ENCODE peak calls at places on chromosome 6, in seven cellular contexts. D is left ventricle myocardium inferior, K is neural crest cell, L is fibroblast of the aortic adventitia, C is T-helper 17 cell, Y is GM12865, W is H7. R is an unnamed sample.

GRCh38 chr6:161168281-161168891 is 105.5 kb downstream of the AGPAT4 start:
- DNase-seq in W (no peak), Y (no peak), C (no peak), L (peak), K (no peak), D (no peak), R (no peak)

GRCh38 chr6:48615041-48615440 is 504.0 kb upstream of the PTCHD4 start:
- DNase-seq in D (no peak), C (no peak), Y (no peak), K (no peak), W (no peak), L (peak), R (no peak)

GRCh38 chr6:158642097-158642601 is 2.4 kb downstream of the DYNLT1 start:
- DNase-seq in L (peak), Y (no peak), W (no peak), D (no peak), C (no peak), K (no peak), R (no peak)

GRCh38 chr6:89464295-89464694 is 31.3 kb downstream of the ANKRD6 start:
- DNase-seq in W (no peak), C (no peak), K (no peak), L (no peak), Y (no peak), D (no peak), R (no peak)

GRCh38 chr6:47075741-47076421 is 33.7 kb upstream of the ADGRF1 start:
- DNase-seq in C (no peak), L (no peak), K (no peak), D (no peak), Y (no peak), W (no peak), R (no peak)

GRCh38 chr6:17120019-17120418 is 18.2 kb downstream of the STMND1 start:
- DNase-seq in Y (no peak), D (no peak), K (no peak), L (no peak), C (no peak), W (no peak), R (no peak)

GRCh38 chr6:71107935-71108420 is 151.1 kb upstream of the B3GAT2 start:
- DNase-seq in C (no peak), K (no peak), L (peak), D (no peak), W (no peak), Y (no peak), R (no peak)

GRCh38 chr6:127124196-127124595 is 5.7 kb downstream of the RSPO3 start:
- DNase-seq in D (no peak), L (no peak), W (no peak), Y (no peak), C (no peak), K (no peak), R (no peak)

GRCh38 chr6:93792751-93793150 is 373.4 kb upstream of the EPHA7 start:
- DNase-seq in K (no peak), Y (no peak), L (peak), D (no peak), W (no peak), C (no peak), R (no peak)

GRCh38 chr6:127190552-127190951 is 72.1 kb downstream of the RSPO3 start:
- DNase-seq in K (no peak), Y (peak), W (no peak), D (no peak), C (no peak), L (peak), R (no peak)

GRCh38 chr6:23145801-23146200 is 576.4 kb downstream of the HDGFL1 start:
- DNase-seq in Y (no peak), K (no peak), D (no peak), W (no peak), C (no peak), L (peak), R (no peak)

GRCh38 chr6:7267521-7268091 is 45.4 kb downstream of the SSR1 start:
- DNase-seq in Y (no peak), W (peak), D (no peak), C (no peak), K (no peak), L (peak), R (no peak)

GRCh38 chr6:161292650-161293281 is 18.9 kb upstream of the AGPAT4 start:
- DNase-seq in W (no peak), K (no peak), Y (no peak), L (no peak), C (no peak), D (no peak), R (no peak)

GRCh38 chr6:75345413-75345812 is 60.8 kb upstream of the TMEM30A start:
- DNase-seq in W (no peak), K (no peak), D (no peak), C (no peak), Y (no peak), L (no peak), R (no peak)

GRCh38 chr6:52910091-52910490 is 593 bp upstream of the GSTA3 start:
- DNase-seq in L (no peak), K (no peak), C (no peak), W (no peak), D (no peak), Y (no peak), R (no peak)

GRCh38 chr6:138258991-138259390 is 40.7 kb upstream of the PBOV1 start:
- DNase-seq in L (no peak), D (no peak), K (no peak), W (no peak), C (no peak), Y (no peak), R (no peak)

GRCh38 chr6:74780831-74781230 is 425.0 kb downstream of the COL12A1 start:
- DNase-seq in Y (no peak), C (no peak), D (no peak), W (no peak), K (no peak), L (no peak), R (no peak)

GRCh38 chr6:161001421-161001820 is 9.9 kb downstream of the MAP3K4 start:
- DNase-seq in C (no peak), Y (no peak), W (no peak), D (no peak), L (no peak), K (no peak), R (no peak)

GRCh38 chr6:110731898-110732297 is 83.4 kb downstream of the CDK19 start:
- DNase-seq in K (no peak), L (no peak), C (no peak), Y (no peak), D (no peak), W (no peak), R (no peak)

GRCh38 chr6:150084426-150084825 is 15.5 kb upstream of the ULBP3 start:
- DNase-seq in W (no peak), Y (no peak), C (no peak), D (no peak), K (no peak), L (no peak), R (no peak)

GRCh38 chr6:30800876-30801275 is 56.5 kb upstream of the IER3 start:
- DNase-seq in Y (no peak), W (no peak), L (peak), C (no peak), D (no peak), K (no peak), R (no peak)

GRCh38 chr6:16704706-16705402 is 56.4 kb downstream of the ATXN1 start:
- DNase-seq in W (no peak), D (no peak), L (peak), Y (peak), C (no peak), K (no peak), R (no peak)

GRCh38 chr6:128368213-128369000 is 152.0 kb downstream of the PTPRK start:
- DNase-seq in D (no peak), W (no peak), K (no peak), C (no peak), Y (no peak), L (no peak), R (no peak)

GRCh38 chr6:135693971-135694370 is 157.5 kb upstream of the PDE7B start:
- DNase-seq in C (no peak), D (no peak), W (no peak), L (no peak), Y (no peak), K (no peak), R (no peak)

GRCh38 chr6:93417421-93417996 is 1.9 kb downstream of the EPHA7 start:
- DNase-seq in C (no peak), D (no peak), W (no peak), L (peak), K (no peak), Y (no peak), R (no peak)

GRCh38 chr6:40427196-40427595 is 160.0 kb downstream of the LRFN2 start:
- DNase-seq in Y (no peak), C (no peak), D (no peak), W (no peak), L (no peak), K (no peak), R (no peak)

GRCh38 chr6:145491126-145491525 is 244.2 kb downstream of the EPM2A start:
- DNase-seq in K (no peak), Y (no peak), W (no peak), D (no peak), L (no peak), C (no peak), R (no peak)

R was measured in esophagus squamous epithelium.